ENCODE peak calls at places on chromosomes 7 and 10, in eight cellular contexts. L is HFF-Myc, Y is tibial artery, K is epithelial cell of esophagus, I is IMR-90, O is glutamatergic neuron, S is cardiac fibroblast, D is fibroblast of mammary gland. Z is an unnamed sample.

GRCh38 chr7:102119213-102119651 is 167.4 kb upstream of the SH2B2 start:
- DNase-seq in O (no peak), K (no peak), D (no peak), I (peak), L (no peak), Y (no peak), S (peak), Z (no peak)

GRCh38 chr7:128036226-128036940 is 5.1 kb upstream of the LRRC4 start:
- DNase-seq in O (no peak), I (no peak), L (no peak), S (no peak), Y (no peak), D (no peak), K (no peak), Z (no peak)

GRCh38 chr10:17387861-17388503 is 66.4 kb downstream of the ST8SIA6 start:
- DNase-seq in L (no peak), K (peak), O (no peak), I (no peak), S (no peak), Y (no peak), D (no peak), Z (no peak)

GRCh38 chr10:101938316-101939272 is 95.0 kb upstream of the KCNIP2 start:
- DNase-seq in K (peak), Y (no peak), I (peak), O (no peak), S (peak), D (peak), L (peak), Z (peak)

GRCh38 chr7:50595538-50596102 is 30.4 kb upstream of the DDC start:
- DNase-seq in D (peak), Y (no peak), O (peak), I (peak), S (peak), K (peak), L (peak), Z (peak)

GRCh38 chr10:607545-608196 is 81.8 kb downstream of the DIP2C start:
- DNase-seq in L (no peak), D (no peak), K (no peak), Y (peak), I (no peak), O (peak), S (no peak), Z (no peak)

GRCh38 chr10:70330671-70331070 is 46.9 kb upstream of the NPFFR1 start:
- DNase-seq in D (no peak), Y (no peak), I (no peak), K (no peak), L (no peak), O (no peak), S (no peak), Z (no peak)

GRCh38 chr7:24727165-24728120 is 29.8 kb downstream of the GSDME start:
- DNase-seq in Y (peak), O (no peak), D (peak), S (peak), L (no peak), K (no peak), I (no peak), Z (no peak)

GRCh38 chr10:34862892-34863291 is 47.8 kb upstream of the PARD3 start:
- DNase-seq in L (no peak), S (no peak), O (no peak), D (no peak), I (no peak), Y (no peak), K (no peak), Z (no peak)

GRCh38 chr10:93751074-93751572 is 6.6 kb upstream of the LGI1 start:
- DNase-seq in I (no peak), O (peak), K (no peak), S (no peak), L (no peak), Y (no peak), D (no peak), Z (no peak)

GRCh38 chr7:130959743-130960207 is 225.8 kb upstream of the KLF14 start:
- DNase-seq in K (peak), S (peak), L (peak), D (peak), O (no peak), Y (no peak), I (peak), Z (peak)

GRCh38 chr10:33139191-33139646 is 181.2 kb upstream of the ITGB1 start:
- DNase-seq in S (no peak), I (no peak), O (no peak), L (no peak), K (no peak), D (no peak), Y (no peak), Z (no peak)

GRCh38 chr7:37131855-37132254 is 316.8 kb downstream of the ELMO1 start:
- DNase-seq in O (no peak), I (no peak), D (no peak), S (no peak), L (no peak), K (no peak), Y (no peak), Z (no peak)

GRCh38 chr7:7504910-7505704 is 30.6 kb downstream of the COL28A1 start:
- DNase-seq in O (no peak), S (no peak), D (no peak), Y (no peak), L (no peak), K (no peak), I (no peak), Z (no peak)

GRCh38 chr7:105791926-105792325 is 84.5 kb downstream of the ATXN7L1 start:
- DNase-seq in K (peak), Y (no peak), I (no peak), O (no peak), L (no peak), D (no peak), S (no peak), Z (no peak)

GRCh38 chr10:96073722-96074121 is 30.3 kb downstream of the CCNJ start:
- DNase-seq in Y (no peak), S (peak), D (peak), I (peak), O (no peak), L (peak), K (peak), Z (peak)
- TF ChIP-seq CTCF in Y (no peak), S (no peak), D (no peak), I (no peak), O (no peak), L (no peak), K (no peak), Z (no peak)

DNA sequence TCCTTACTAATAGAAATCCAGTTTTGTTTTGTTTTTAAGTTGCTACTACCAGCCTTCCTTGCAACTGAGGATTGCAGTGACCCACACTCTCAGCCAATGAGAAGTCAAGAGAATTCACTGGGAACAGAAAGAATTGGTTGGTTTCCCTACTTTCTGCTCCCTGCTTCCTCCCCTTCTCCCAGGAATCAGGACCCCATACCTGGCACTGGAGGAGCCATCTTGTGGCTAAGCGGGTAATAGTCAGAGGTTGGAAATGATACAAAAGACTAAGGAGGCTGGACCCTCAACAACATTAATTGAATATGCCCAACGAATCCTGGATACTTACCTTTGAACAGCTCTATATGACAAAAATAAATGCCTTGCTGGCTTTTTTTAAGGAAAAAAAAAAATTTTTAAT is 6.3 kb downstream of the TMEM176A start:
- DNase-seq in Y (no peak), L (no peak), D (no peak), O (no peak), I (no peak), S (no peak), K (no peak), Z (no peak)
- TF ChIP-seq CTCF in Y (no peak), L (peak), D (peak), O (no peak), I (no peak), S (no peak), K (no peak), Z (no peak)

GRCh38 chr10:132359305-132360040 is 27.5 kb downstream of the LRRC27 start:
- DNase-seq in S (no peak), Y (peak), D (no peak), O (no peak), L (no peak), K (no peak), I (no peak), Z (no peak)
- TF ChIP-seq CTCF in S (no peak), Y (no peak), D (no peak), O (no peak), L (no peak), K (no peak), I (no peak), Z (no peak)

DNA sequence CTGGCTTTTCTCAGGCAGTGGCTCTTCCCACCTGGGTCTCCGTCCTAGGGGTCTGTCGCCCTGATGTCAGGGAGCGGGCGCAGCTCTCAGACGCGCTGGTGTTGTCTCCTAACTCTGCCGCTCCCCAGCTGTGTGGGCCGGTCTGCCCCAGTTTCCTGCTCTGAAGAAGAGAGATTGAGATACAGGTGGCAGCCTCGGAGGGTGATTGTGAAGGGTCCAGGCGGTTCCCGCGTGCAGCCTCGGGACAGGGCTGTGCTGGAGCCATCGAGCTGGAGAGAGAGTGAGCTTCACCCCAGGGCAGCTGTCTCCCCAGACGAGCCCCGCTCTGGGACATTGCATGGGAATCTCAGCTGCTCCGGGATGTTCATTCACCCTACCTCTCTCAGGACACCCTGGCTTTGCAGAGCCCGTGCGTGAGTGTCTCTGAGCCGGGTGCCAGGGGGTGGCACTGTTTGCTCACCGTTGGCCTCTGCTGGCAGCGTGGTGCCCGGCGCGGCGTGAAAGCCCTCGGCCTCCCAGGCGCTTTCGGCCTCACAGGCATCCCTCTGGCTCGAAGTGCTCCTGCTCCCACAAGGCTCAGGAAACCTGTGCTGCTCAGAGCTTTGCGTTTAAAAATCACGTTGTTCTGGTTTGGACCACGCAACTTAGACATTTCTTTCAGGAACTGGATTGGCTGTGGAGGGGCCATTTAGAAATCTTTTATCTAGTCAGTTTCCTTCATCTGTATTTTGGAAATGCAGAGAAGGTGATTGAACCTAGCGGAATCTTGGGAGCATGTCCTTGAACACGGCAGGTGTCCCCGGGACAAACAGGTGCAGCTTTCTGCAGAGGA is 33.8 kb upstream of the ZFAND2A start:
- DNase-seq in O (peak), Y (no peak), K (peak), I (peak), D (peak), S (peak), L (no peak), Z (peak)
- TF ChIP-seq CTCF in O (no peak), Y (peak), K (peak), I (peak), D (peak), S (peak), L (peak), Z (peak)

DNA sequence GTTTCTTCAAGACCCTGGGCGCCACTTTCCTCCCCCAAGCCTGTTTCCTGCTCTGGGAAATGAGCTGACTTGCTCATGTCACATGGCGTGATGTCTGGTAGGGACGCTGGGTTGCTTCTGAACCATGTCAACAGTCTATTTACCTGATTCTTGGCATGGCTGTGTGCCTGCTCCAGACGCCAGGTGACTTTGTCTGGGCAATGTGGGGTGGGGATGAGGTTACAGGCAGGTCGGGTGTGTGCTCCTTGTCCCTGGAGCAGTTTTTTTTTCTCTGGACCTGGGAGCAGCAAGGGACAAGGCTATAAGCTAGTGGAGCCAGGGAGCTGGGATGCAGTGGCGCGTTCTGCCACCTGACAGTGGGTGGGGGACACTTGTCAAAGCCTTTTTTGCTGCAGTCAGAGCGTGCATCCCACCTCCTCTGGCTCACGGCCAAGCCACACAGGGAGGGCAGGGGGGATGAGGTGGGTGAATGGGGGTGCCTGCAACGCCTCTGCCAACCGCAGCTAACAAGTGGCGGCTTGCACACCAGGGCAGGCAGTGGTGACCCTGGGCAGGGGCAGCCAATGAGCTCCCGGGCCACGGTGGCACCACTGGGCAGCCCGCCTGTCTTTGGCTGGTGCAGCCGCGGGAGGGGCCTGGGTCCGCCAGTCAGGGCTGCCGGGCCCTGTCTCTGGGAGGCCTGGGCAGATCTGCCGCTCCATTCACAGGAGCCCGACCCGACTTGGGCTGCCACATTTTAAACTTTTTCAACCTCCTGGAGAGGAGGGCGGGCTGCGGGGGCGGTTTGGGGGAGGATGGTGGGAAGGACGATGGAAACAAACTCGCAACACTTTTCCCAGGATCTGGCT is 22.9 kb downstream of the DNAJB12 start:
- DNase-seq in D (peak), Y (peak), S (peak), L (no peak), O (no peak), K (peak), I (peak), Z (no peak)
- TF ChIP-seq CTCF in D (peak), Y (peak), S (no peak), L (no peak), O (no peak), K (peak), I (no peak), Z (no peak)

GRCh38 chr7:144668503-144668902 is 167.3 kb downstream of the TPK1 start:
- DNase-seq in Y (no peak), I (no peak), S (no peak), D (no peak), K (no peak), O (no peak), L (no peak), Z (no peak)
- TF ChIP-seq CTCF in Y (no peak), I (no peak), S (no peak), D (no peak), K (no peak), O (no peak), L (no peak), Z (no peak)

Z was measured in HFFc6.